ENCODE peak calls at places on chromosomes 7 and 10, in ten cellular contexts. One of them, this sample, is unnamed.

GRCh38 chr7:1043552-1044188 is 676 bp upstream of the GPR146 start:
- DNase-seq in gastrocnemius medialis: peak; percentile 48
- DNase-seq in testis: peak; percentile 37
- DNase-seq in ovary: no peak
- DNase-seq in body of pancreas: no peak
- DNase-seq in stomach: no peak
- DNase-seq in spleen: peak; percentile 78
- DNase-seq in prostate gland: no peak
- DNase-seq in right lobe of liver: no peak
- DNase-seq in breast epithelium: no peak
- DNase-seq in this sample: no peak

GRCh38 chr10:6136215-6137201 is 47.7 kb downstream of the RBM17 start:
- DNase-seq in gastrocnemius medialis: no peak
- DNase-seq in testis: no peak
- DNase-seq in ovary: peak; percentile 14
- DNase-seq in body of pancreas: no peak
- DNase-seq in stomach: no peak
- DNase-seq in spleen: peak; percentile 51
- DNase-seq in prostate gland: no peak
- DNase-seq in right lobe of liver: no peak
- DNase-seq in breast epithelium: no peak
- DNase-seq in this sample: no peak

GRCh38 chr10:103413540-103413939 is 17.1 kb downstream of the PDCD11 start:
- DNase-seq in gastrocnemius medialis: no peak
- DNase-seq in testis: no peak
- DNase-seq in ovary: no peak
- DNase-seq in body of pancreas: no peak
- DNase-seq in stomach: no peak
- DNase-seq in spleen: no peak
- DNase-seq in prostate gland: no peak
- DNase-seq in right lobe of liver: peak; percentile 54
- DNase-seq in breast epithelium: no peak
- DNase-seq in this sample: no peak

GRCh38 chr7:79282051-79282694 is 171.3 kb downstream of the MAGI2 start:
- DNase-seq in gastrocnemius medialis: no peak
- DNase-seq in testis: peak; percentile 33
- DNase-seq in ovary: no peak
- DNase-seq in body of pancreas: no peak
- DNase-seq in stomach: no peak
- DNase-seq in spleen: no peak
- DNase-seq in prostate gland: no peak
- DNase-seq in right lobe of liver: no peak
- DNase-seq in breast epithelium: no peak
- DNase-seq in this sample: no peak

GRCh38 chr10:26048756-26049155 is 114.7 kb downstream of the MYO3A start:
- DNase-seq in gastrocnemius medialis: no peak
- DNase-seq in testis: no peak
- DNase-seq in ovary: no peak
- DNase-seq in body of pancreas: no peak
- DNase-seq in stomach: no peak
- DNase-seq in spleen: no peak
- DNase-seq in prostate gland: no peak
- DNase-seq in right lobe of liver: no peak
- DNase-seq in breast epithelium: no peak
- DNase-seq in this sample: no peak

GRCh38 chr7:151056286-151057037 is 1.2 kb downstream of the CDK5 start:
- DNase-seq in gastrocnemius medialis: no peak
- DNase-seq in testis: no peak
- DNase-seq in ovary: peak; percentile 60
- DNase-seq in body of pancreas: peak; percentile 46
- DNase-seq in stomach: peak; percentile 45
- DNase-seq in spleen: peak; percentile 85
- DNase-seq in prostate gland: no peak
- DNase-seq in right lobe of liver: no peak
- DNase-seq in breast epithelium: peak; percentile 71
- DNase-seq in this sample: no peak

GRCh38 chr10:77290528-77291155 is 347.0 kb downstream of the KCNMA1 start:
- DNase-seq in gastrocnemius medialis: no peak
- DNase-seq in testis: no peak
- DNase-seq in ovary: no peak
- DNase-seq in body of pancreas: no peak
- DNase-seq in stomach: no peak
- DNase-seq in spleen: no peak
- DNase-seq in prostate gland: no peak
- DNase-seq in right lobe of liver: no peak
- DNase-seq in breast epithelium: no peak
- DNase-seq in this sample: no peak

GRCh38 chr10:110610308-110610774 is 33.8 kb upstream of the RBM20 start:
- DNase-seq in gastrocnemius medialis: peak; percentile 45
- DNase-seq in testis: peak; percentile 47
- DNase-seq in ovary: no peak
- DNase-seq in body of pancreas: peak; percentile 51
- DNase-seq in stomach: no peak
- DNase-seq in spleen: no peak
- DNase-seq in prostate gland: peak; percentile 19
- DNase-seq in right lobe of liver: no peak
- DNase-seq in breast epithelium: no peak
- DNase-seq in this sample: peak; percentile 69

GRCh38 chr7:74289660-74290589 is 718 bp downstream of the CLIP2 start:
- DNase-seq in gastrocnemius medialis: no peak
- DNase-seq in testis: no peak
- DNase-seq in ovary: peak; percentile 64
- DNase-seq in body of pancreas: peak; percentile 57
- DNase-seq in stomach: peak; percentile 50
- DNase-seq in spleen: peak; percentile 88
- DNase-seq in prostate gland: no peak
- DNase-seq in right lobe of liver: no peak
- DNase-seq in breast epithelium: no peak
- DNase-seq in this sample: peak; percentile 59

GRCh38 chr7:74288034-74288881 is 949 bp upstream of the CLIP2 start:
- DNase-seq in gastrocnemius medialis: no peak
- DNase-seq in testis: no peak
- DNase-seq in ovary: no peak
- DNase-seq in body of pancreas: no peak
- DNase-seq in stomach: no peak
- DNase-seq in spleen: no peak
- DNase-seq in prostate gland: no peak
- DNase-seq in right lobe of liver: no peak
- DNase-seq in breast epithelium: no peak
- DNase-seq in this sample: no peak

GRCh38 chr7:74290590-74290950 is 1.4 kb downstream of the CLIP2 start:
- DNase-seq in gastrocnemius medialis: no peak
- DNase-seq in testis: no peak
- DNase-seq in ovary: no peak
- DNase-seq in body of pancreas: no peak
- DNase-seq in stomach: no peak
- DNase-seq in spleen: no peak
- DNase-seq in prostate gland: no peak
- DNase-seq in right lobe of liver: no peak
- DNase-seq in breast epithelium: no peak
- DNase-seq in this sample: no peak

GRCh38 chr7:74287303-74288033 is 1.7 kb upstream of the CLIP2 start:
- DNase-seq in gastrocnemius medialis: no peak
- DNase-seq in testis: no peak
- DNase-seq in ovary: no peak
- DNase-seq in body of pancreas: no peak
- DNase-seq in stomach: no peak
- DNase-seq in spleen: no peak
- DNase-seq in prostate gland: no peak
- DNase-seq in right lobe of liver: no peak
- DNase-seq in breast epithelium: no peak
- DNase-seq in this sample: peak; percentile 68

DNA sequence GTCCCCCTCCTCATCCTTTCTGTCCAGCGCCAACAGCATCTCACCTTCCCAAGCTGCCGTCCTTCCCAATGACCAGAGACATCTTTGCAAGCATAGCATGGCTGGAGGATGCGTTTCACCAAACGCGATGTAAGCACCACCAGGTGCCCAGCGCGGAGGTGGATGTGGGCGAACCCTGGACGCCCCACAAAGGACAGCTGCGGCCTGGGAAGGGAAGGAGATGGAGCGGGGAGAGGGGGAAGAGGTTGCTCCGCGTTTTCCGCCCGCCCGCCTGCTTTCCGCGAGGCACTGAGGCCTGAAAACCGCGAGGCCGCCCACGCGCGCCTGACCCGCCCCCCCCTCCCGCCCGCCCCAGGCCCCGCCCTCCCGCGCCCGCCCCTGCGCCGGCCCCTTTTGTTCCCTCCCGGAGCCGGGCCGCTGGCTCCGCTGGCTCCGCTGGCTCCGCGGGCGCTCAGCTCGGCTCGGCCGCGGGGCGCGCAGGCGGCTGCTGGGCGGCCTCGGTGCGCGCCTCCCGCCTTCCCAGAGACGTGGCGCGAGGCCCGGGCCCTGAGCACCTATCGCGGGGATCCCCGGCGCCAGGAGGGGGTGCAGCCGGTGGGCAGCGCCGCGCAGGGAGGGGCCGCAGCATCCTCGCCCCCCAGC is at the start of gene CLIP2:
- DNase-seq in gastrocnemius medialis: peak; percentile 63
- DNase-seq in testis: peak; percentile 84
- DNase-seq in ovary: peak; percentile 89
- DNase-seq in body of pancreas: peak; percentile 84
- DNase-seq in stomach: peak; percentile 84
- DNase-seq in spleen: peak; percentile 92
- DNase-seq in prostate gland: peak; percentile 76
- DNase-seq in right lobe of liver: peak; percentile 83
- DNase-seq in breast epithelium: peak; percentile 75
- DNase-seq in this sample: peak; percentile 73
- TF ChIP-seq POLR2A in gastrocnemius medialis: peak; percentile 14
- TF ChIP-seq POLR2A in testis: no peak
- TF ChIP-seq POLR2A in ovary: peak; percentile 46
- TF ChIP-seq POLR2A in body of pancreas: peak; percentile 40
- TF ChIP-seq POLR2A in stomach: no peak
- TF ChIP-seq POLR2A in spleen: no peak
- TF ChIP-seq POLR2A in prostate gland: peak; percentile 42
- TF ChIP-seq POLR2A in right lobe of liver: peak; percentile 56
- TF ChIP-seq POLR2A in breast epithelium: no peak
- TF ChIP-seq POLR2A in this sample: peak; percentile 77

GRCh38 chr10:88586462-88586861 is at the start of gene LIPJ:
- DNase-seq in gastrocnemius medialis: no peak
- DNase-seq in testis: no peak
- DNase-seq in ovary: no peak
- DNase-seq in body of pancreas: no peak
- DNase-seq in stomach: no peak
- DNase-seq in spleen: no peak
- DNase-seq in prostate gland: no peak
- DNase-seq in right lobe of liver: no peak
- DNase-seq in breast epithelium: no peak
- DNase-seq in this sample: no peak

GRCh38 chr10:88582411-88582805 is 710 bp downstream of the RNLS start:
- DNase-seq in gastrocnemius medialis: no peak
- DNase-seq in testis: no peak
- DNase-seq in ovary: no peak
- DNase-seq in body of pancreas: no peak
- DNase-seq in stomach: no peak
- DNase-seq in spleen: no peak
- DNase-seq in prostate gland: no peak
- DNase-seq in right lobe of liver: no peak
- DNase-seq in breast epithelium: no peak
- DNase-seq in this sample: no peak

GRCh38 chr10:88583584-88583957 is 453 bp upstream of the RNLS start:
- DNase-seq in gastrocnemius medialis: no peak
- DNase-seq in testis: no peak
- DNase-seq in ovary: no peak
- DNase-seq in body of pancreas: no peak
- DNase-seq in stomach: no peak
- DNase-seq in spleen: no peak
- DNase-seq in prostate gland: no peak
- DNase-seq in right lobe of liver: no peak
- DNase-seq in breast epithelium: no peak
- DNase-seq in this sample: no peak

DNA sequence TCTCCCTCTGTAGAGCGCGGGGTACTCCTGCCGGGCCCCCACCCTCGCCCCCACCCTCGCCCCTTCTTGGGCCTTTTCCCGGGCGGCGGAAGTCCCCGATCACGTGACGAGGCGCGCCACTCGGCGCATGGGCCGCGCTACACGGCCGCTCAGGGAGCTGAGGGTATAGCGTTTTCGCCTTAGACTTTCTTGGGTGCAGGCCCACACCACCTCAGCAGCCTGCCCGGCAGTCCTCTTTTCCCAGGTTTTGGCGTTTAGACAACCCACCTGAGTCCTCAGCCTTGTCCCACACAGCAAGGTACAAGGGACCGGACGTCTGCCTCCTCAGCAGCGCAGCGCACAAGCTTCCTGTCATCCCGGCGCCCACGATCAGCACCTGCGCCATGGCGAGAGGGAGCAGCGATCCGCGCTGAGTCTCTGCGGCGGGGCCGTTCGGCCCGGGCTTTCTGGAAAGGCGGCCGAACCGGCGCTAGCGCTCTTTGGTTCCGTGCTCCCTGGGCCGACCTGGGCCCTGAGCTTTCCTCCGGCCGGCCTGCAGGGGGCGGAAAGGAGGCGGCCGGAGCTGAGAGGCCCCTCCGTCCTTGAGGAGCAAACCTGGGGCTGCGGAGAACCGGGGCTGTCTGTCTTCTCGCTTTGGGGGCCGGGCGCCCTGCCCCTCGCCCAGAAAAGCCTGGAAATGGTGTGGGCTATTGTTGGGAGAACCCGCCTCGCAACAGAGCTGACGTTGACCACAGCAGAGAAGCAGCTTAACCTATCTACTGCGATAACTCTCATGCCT is at the start of gene RNLS:
- DNase-seq in gastrocnemius medialis: peak; percentile 66
- DNase-seq in testis: peak; percentile 81
- DNase-seq in ovary: peak; percentile 88
- DNase-seq in body of pancreas: peak; percentile 77
- DNase-seq in stomach: peak; percentile 51
- DNase-seq in spleen: peak; percentile 93
- DNase-seq in prostate gland: peak; percentile 44
- DNase-seq in right lobe of liver: peak; percentile 81
- DNase-seq in breast epithelium: peak; percentile 68
- DNase-seq in this sample: peak; percentile 85
- H3K4me3 ChIP-seq in gastrocnemius medialis: peak within 1 kb of the TSS; percentile 68
- H3K4me3 ChIP-seq in testis: peak within 1 kb of the TSS; percentile 84
- H3K4me3 ChIP-seq in ovary: peak within 1 kb of the TSS; percentile 65
- H3K4me3 ChIP-seq in body of pancreas: peak within 1 kb of the TSS; percentile 26
- H3K4me3 ChIP-seq in stomach: peak within 1 kb of the TSS; percentile 52
- H3K4me3 ChIP-seq in spleen: peak within 1 kb of the TSS; percentile 83
- H3K4me3 ChIP-seq in prostate gland: peak within 1 kb of the TSS; percentile 75
- H3K4me3 ChIP-seq in right lobe of liver: peak within 1 kb of the TSS; percentile 77
- H3K4me3 ChIP-seq in breast epithelium: peak within 1 kb of the TSS; percentile 87
- H3K4me3 ChIP-seq in this sample: peak within 1 kb of the TSS; percentile 73

GRCh38 chr7:44733708-44734481 is 14.8 kb upstream of the ZMIZ2 start:
- DNase-seq in gastrocnemius medialis: no peak
- DNase-seq in testis: no peak
- DNase-seq in ovary: no peak
- DNase-seq in body of pancreas: no peak
- DNase-seq in stomach: no peak
- DNase-seq in spleen: peak; percentile 5
- DNase-seq in prostate gland: no peak
- DNase-seq in right lobe of liver: no peak
- DNase-seq in breast epithelium: no peak
- DNase-seq in this sample: no peak

GRCh38 chr7:44738031-44738730 is 10.5 kb upstream of the ZMIZ2 start:
- DNase-seq in gastrocnemius medialis: no peak
- DNase-seq in testis: no peak
- DNase-seq in ovary: no peak
- DNase-seq in body of pancreas: no peak
- DNase-seq in stomach: no peak
- DNase-seq in spleen: peak; percentile 28
- DNase-seq in prostate gland: no peak
- DNase-seq in right lobe of liver: no peak
- DNase-seq in breast epithelium: no peak
- DNase-seq in this sample: no peak

GRCh38 chr7:44738876-44739665 is 9.6 kb upstream of the ZMIZ2 start:
- DNase-seq in gastrocnemius medialis: no peak
- DNase-seq in testis: no peak
- DNase-seq in ovary: no peak
- DNase-seq in body of pancreas: no peak
- DNase-seq in stomach: no peak
- DNase-seq in spleen: peak; percentile 69
- DNase-seq in prostate gland: no peak
- DNase-seq in right lobe of liver: no peak
- DNase-seq in breast epithelium: no peak
- DNase-seq in this sample: no peak

GRCh38 chr7:44735403-44736165 is 13.1 kb upstream of the ZMIZ2 start:
- DNase-seq in gastrocnemius medialis: no peak
- DNase-seq in testis: no peak
- DNase-seq in ovary: no peak
- DNase-seq in body of pancreas: no peak
- DNase-seq in stomach: no peak
- DNase-seq in spleen: peak; percentile 10
- DNase-seq in prostate gland: no peak
- DNase-seq in right lobe of liver: no peak
- DNase-seq in breast epithelium: no peak
- DNase-seq in this sample: no peak

DNA sequence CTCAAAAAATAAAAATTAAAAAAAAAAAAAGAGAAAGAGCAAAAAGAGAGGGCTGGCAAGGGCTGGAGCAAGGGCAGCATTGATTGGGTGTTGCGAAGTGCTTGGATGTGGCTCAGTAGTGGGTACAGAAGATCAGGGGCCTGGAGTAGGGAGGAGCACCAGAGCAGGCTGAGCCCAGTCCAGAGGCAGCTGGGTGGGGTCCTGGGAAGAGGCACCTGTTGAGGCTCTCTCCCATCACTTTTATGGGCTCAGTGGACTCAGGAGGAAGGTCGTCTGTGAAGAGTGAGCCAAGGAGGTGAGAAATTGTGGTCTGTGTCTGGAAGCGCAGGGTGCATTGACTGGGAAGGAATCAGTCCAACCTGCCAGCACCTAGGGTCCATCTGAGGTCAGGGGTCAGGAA is 11.8 kb upstream of the ZMIZ2 start:
- DNase-seq in gastrocnemius medialis: no peak
- DNase-seq in testis: no peak
- DNase-seq in ovary: no peak
- DNase-seq in body of pancreas: no peak
- DNase-seq in stomach: no peak
- DNase-seq in spleen: peak; percentile 24
- DNase-seq in prostate gland: no peak
- DNase-seq in right lobe of liver: no peak
- DNase-seq in breast epithelium: no peak
- DNase-seq in this sample: no peak
- H3K27ac ChIP-seq in gastrocnemius medialis: no peak overlapping the region
- H3K27ac ChIP-seq in testis: no peak overlapping the region
- H3K27ac ChIP-seq in ovary: no peak overlapping the region
- H3K27ac ChIP-seq in body of pancreas: no peak overlapping the region
- H3K27ac ChIP-seq in stomach: no peak overlapping the region
- H3K27ac ChIP-seq in spleen: no peak overlapping the region
- H3K27ac ChIP-seq in prostate gland: no peak overlapping the region
- H3K27ac ChIP-seq in right lobe of liver: no peak overlapping the region
- H3K27ac ChIP-seq in breast epithelium: no peak overlapping the region
- H3K27ac ChIP-seq in this sample: no peak overlapping the region

DNA sequence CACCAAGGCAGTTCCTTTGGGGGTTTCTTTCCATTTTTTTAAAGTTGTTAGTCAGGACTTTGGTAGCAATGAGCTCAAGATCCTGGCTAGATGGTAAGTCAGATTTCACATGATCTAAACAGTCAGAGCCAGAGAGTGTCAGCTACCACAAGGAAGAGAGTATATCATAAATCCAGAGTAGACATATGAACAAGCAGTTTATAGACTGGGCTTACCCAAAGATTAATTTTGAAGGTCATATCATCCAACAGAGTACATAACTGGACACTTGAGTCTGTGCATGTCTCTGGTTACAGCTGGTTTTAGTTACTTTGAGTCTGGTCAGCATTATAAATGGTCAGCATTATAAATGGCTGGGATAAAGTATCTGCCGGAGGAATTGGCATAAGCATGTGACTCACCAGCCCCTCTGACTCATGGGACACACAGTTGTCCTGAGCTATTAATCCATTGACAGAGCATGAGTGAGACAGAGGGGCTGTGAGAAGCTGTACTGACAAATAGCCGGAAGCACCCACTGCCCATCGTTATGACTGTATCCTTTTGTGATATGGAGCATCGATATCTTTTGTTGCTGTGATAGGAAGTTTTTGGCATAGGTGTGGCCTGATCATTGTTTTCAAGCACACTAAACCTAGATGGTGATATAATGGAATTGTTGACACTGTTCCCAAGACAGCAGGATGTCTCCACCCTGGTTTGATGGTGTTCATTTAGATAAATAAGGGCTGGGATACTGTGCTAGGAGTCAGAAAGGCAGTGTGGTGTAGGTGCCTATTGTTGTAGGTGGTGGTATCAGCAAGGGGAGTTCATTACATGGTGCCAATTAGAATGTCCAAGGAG is 19.2 kb downstream of the PPP1R3C start:
- DNase-seq in gastrocnemius medialis: peak; percentile 83
- DNase-seq in testis: no peak
- DNase-seq in ovary: no peak
- DNase-seq in body of pancreas: no peak
- DNase-seq in stomach: no peak
- DNase-seq in spleen: no peak
- DNase-seq in prostate gland: no peak
- DNase-seq in right lobe of liver: no peak
- DNase-seq in breast epithelium: no peak
- DNase-seq in this sample: no peak
- TF ChIP-seq POLR2A in gastrocnemius medialis: peak; percentile 56
- TF ChIP-seq POLR2A in testis: no peak
- TF ChIP-seq POLR2A in ovary: no peak
- TF ChIP-seq POLR2A in body of pancreas: no peak
- TF ChIP-seq POLR2A in stomach: no peak
- TF ChIP-seq POLR2A in spleen: no peak
- TF ChIP-seq POLR2A in prostate gland: no peak
- TF ChIP-seq POLR2A in right lobe of liver: no peak
- TF ChIP-seq POLR2A in breast epithelium: no peak
- TF ChIP-seq POLR2A in this sample: no peak